ENCODE peak calls at places on chromosomes 4 and X, in five cellular contexts. A, S, Y, P and H are unnamed samples.

GRCh38 chr4:121656269-121656641 is 40.5 kb downstream of the ANXA5 start:
- DNase-seq in P (no peak), S (peak; percentile 79), A (no peak), Y (peak; percentile 34), H (no peak)

GRCh38 chr4:3445111-3445820 is 3.5 kb downstream of the HGFAC start:
- DNase-seq in A (no peak), S (no peak), P (no peak), Y (no peak), H (no peak)

GRCh38 chr4:168857546-168858314 is 152.3 kb downstream of the CBR4 start:
- DNase-seq in P (no peak), S (peak; percentile 94), Y (peak; percentile 60), A (no peak), H (no peak)

GRCh38 chr4:24473309-24473721 is 111.0 kb downstream of the DHX15 start:
- DNase-seq in P (no peak), A (no peak), Y (peak; percentile 29), S (peak; percentile 27), H (peak; percentile 58)

GRCh38 chr4:181504846-181505374 is 738.3 kb upstream of the TENM3 start:
- DNase-seq in A (no peak), Y (no peak), S (no peak), P (no peak), H (no peak)

GRCh38 chr4:107183155-107183774 is 147.2 kb upstream of the DKK2 start:
- DNase-seq in Y (peak; percentile 16), S (peak; percentile 58), A (peak; percentile 2), P (no peak), H (no peak)

GRCh38 chrX:104712515-104712914 is 146.5 kb downstream of the IL1RAPL2 start:
- DNase-seq in P (no peak), Y (no peak), S (no peak), A (no peak), H (no peak)

GRCh38 chr4:3009422-3009821 is 46.1 kb downstream of the GRK4 start:
- DNase-seq in Y (no peak), A (peak; percentile 11), P (no peak), S (no peak), H (no peak)

GRCh38 chrX:150329888-150330287 is 33.2 kb upstream of the MAMLD1 start:
- DNase-seq in S (peak; percentile 26), Y (no peak), A (no peak), P (no peak), H (no peak)

GRCh38 chr4:155777971-155778710 is 19.3 kb downstream of the GUCY1B1 start:
- DNase-seq in S (peak; percentile 84), A (no peak), Y (no peak), P (no peak), H (no peak)

GRCh38 chr4:40190465-40190864 is 6.4 kb upstream of the RHOH start:
- DNase-seq in S (no peak), Y (no peak), A (no peak), P (no peak), H (no peak)

GRCh38 chr4:25113915-25114904 is 46.0 kb downstream of the SEPSECS start:
- DNase-seq in P (no peak), S (peak; percentile 71), A (no peak), Y (no peak), H (no peak)

GRCh38 chrX:101485212-101486064 is at the start of gene ARMCX4:
- DNase-seq in S (peak; percentile 62), P (no peak), A (no peak), Y (peak; percentile 81), H (no peak)
- TF ChIP-seq POLR2A in S (peak; percentile 41), P (no peak), A (no peak), Y (peak; percentile 54), H (peak; percentile 18)

GRCh38 chr4:8225704-8226443 is 26.8 kb downstream of the SH3TC1 start:
- DNase-seq in Y (no peak), A (no peak), P (no peak), S (no peak), H (no peak)

GRCh38 chr4:8229341-8229975 is 30.4 kb downstream of the SH3TC1 start:
- DNase-seq in P (no peak), A (no peak), Y (no peak), S (no peak), H (no peak)

GRCh38 chr4:8227201-8227770 is 28.2 kb downstream of the SH3TC1 start:
- DNase-seq in P (no peak), S (no peak), A (no peak), Y (no peak), H (no peak)

GRCh38 chr4:8228319-8229250 is 29.5 kb downstream of the SH3TC1 start:
- DNase-seq in Y (peak; percentile 77), A (peak; percentile 26), P (peak; percentile 74), S (peak; percentile 86), H (peak; percentile 72)

GRCh38 chr4:8227771-8228318 is 28.8 kb downstream of the SH3TC1 start:
- DNase-seq in S (no peak), P (no peak), Y (no peak), A (no peak), H (no peak)
- TF ChIP-seq POLR2A in S (no peak), P (no peak), Y (no peak), A (no peak), H (no peak)

GRCh38 chr4:41214158-41215146 is at the start of gene APBB2:
- DNase-seq in A (peak; percentile 86), S (peak; percentile 97), Y (peak; percentile 96), P (peak; percentile 77), H (peak; percentile 77)
- TF ChIP-seq POLR2A in A (peak; percentile 76), S (peak; percentile 59), Y (peak; percentile 68), P (peak; percentile 76), H (peak; percentile 69)

GRCh38 chrX:1400731-1401471 is 9.0 kb upstream of the SLC25A6 start:
- DNase-seq in A (no peak), Y (no peak), S (no peak), P (no peak), H (no peak)

GRCh38 chrX:1400049-1400448 is 8.1 kb upstream of the SLC25A6 start:
- DNase-seq in A (no peak), Y (no peak), P (no peak), S (no peak), H (no peak)

GRCh38 chrX:1407035-1407434 is 15.1 kb upstream of the SLC25A6 start:
- DNase-seq in S (no peak), Y (no peak), P (no peak), A (no peak), H (no peak)

GRCh38 chrX:1401611-1402430 is 9.9 kb upstream of the SLC25A6 start:
- DNase-seq in A (no peak), S (no peak), P (no peak), Y (no peak), H (no peak)

DNA sequence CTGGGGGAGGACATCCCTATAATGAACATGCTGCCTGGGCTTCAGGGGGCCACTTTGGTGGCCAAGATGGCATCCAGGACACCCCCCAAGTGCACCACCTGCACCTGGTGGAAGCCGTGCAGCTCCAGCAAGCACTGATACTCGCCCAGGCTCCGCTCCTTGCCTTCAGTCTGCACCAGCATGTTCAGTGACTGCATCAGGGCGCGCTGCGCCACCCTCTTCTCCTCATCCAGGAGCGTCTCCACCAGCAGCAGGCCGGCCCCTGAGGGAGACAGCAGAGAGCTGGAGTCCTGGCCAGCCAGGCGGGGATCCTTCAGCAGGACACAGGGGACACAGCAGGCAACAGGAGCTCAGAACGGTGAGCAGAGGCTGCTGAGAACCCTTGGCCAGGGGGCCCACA is 11.3 kb upstream of the SLC25A6 start:
- DNase-seq in S (no peak), P (no peak), A (no peak), Y (no peak), H (no peak)
- TF ChIP-seq POLR2A in S (no peak), P (no peak), A (no peak), Y (no peak), H (no peak)

DNA sequence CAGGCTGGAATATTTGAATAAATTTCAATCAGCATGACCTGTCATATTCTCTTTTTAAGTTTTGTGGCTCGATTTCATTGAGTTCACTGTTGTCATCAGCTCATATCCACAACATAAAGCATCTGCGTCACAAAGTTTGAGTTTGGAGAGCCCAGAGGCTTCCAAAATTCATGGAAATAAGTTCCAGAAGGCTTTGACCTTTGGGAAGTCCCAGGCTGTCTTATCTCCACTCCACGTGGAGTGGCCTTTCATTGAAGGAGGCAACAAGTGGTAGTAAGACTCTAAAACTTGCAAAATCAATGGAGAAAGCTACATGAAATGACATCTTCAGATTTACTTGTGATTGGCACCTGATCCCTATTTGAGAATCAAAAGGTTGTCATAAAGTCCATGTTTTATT is 54.1 kb upstream of the UNC5C start:
- DNase-seq in A (no peak), S (no peak), P (no peak), Y (no peak), H (no peak)
- TF ChIP-seq POLR2A in A (no peak), S (no peak), P (no peak), Y (no peak), H (no peak)